ENCODE peak calls at places on chromosome 11, in ten cellular contexts. P is K562, E is sigmoid colon, M is esophagus muscularis mucosa, O is stomach, H is suprapubic skin, I is upper lobe of left lung, U is H1, J is SK-N-SH, Q is GM12878. R is an unnamed sample. For H3K4me1, the result is how much of the 10 kb centered on the place peaks cover.

GRCh38 chr11:101470414-101470813 is 113.4 kb downstream of the TRPC6 start:
- DNase-seq in I (no peak), O (no peak), M (no peak), Q (no peak), E (no peak), P (no peak), U (no peak), H (no peak), J (no peak), R (no peak)

GRCh38 chr11:129348813-129349212 is 26.8 kb upstream of the BARX2 start:
- DNase-seq in M (no peak), U (no peak), I (no peak), E (no peak), H (no peak), O (no peak), J (no peak), Q (no peak), P (no peak), R (no peak)

GRCh38 chr11:7638710-7639642 is 34.3 kb downstream of the CYB5R2 start:
- DNase-seq in O (peak), E (peak), P (no peak), U (no peak), Q (no peak), H (no peak), J (no peak), I (no peak), M (no peak), R (no peak)

GRCh38 chr11:86245369-86246292 is 1.1 kb downstream of the EED start:
- DNase-seq in E (no peak), M (peak), Q (no peak), U (no peak), J (peak), P (peak), O (no peak), I (peak), H (no peak), R (peak)

GRCh38 chr11:1656061-1656441 is 26.5 kb downstream of the KRTAP5-5 start:
- DNase-seq in U (no peak), Q (no peak), P (no peak), J (no peak), I (no peak), H (no peak), M (no peak), E (no peak), O (peak), R (no peak)

GRCh38 chr11:117998201-117998579 is 12.0 kb downstream of the IL10RA start:
- DNase-seq in O (no peak), U (no peak), E (no peak), Q (peak), M (no peak), P (no peak), I (no peak), H (no peak), J (no peak), R (no peak)

GRCh38 chr11:94185387-94186084 is 56.9 kb downstream of the PANX1 start:
- DNase-seq in U (no peak), M (peak), I (no peak), O (no peak), E (no peak), H (no peak), P (no peak), Q (no peak), J (no peak), R (no peak)

GRCh38 chr11:128548655-128549255 is 38.6 kb downstream of the ETS1 start:
- DNase-seq in H (peak), E (peak), P (no peak), I (peak), O (peak), J (peak), M (no peak), Q (no peak), U (no peak), R (peak)

GRCh38 chr11:12294613-12295012 is 82.8 kb upstream of the PARVA start:
- DNase-seq in Q (no peak), P (peak), M (no peak), U (no peak), I (no peak), E (no peak), J (no peak), H (no peak), O (peak), R (no peak)

GRCh38 chr11:12083380-12083779 is 27.0 kb upstream of the MICAL2 start:
- DNase-seq in M (no peak), P (peak), Q (no peak), E (no peak), J (no peak), O (no peak), H (peak), I (no peak), U (no peak), R (no peak)

GRCh38 chr11:85844439-85845051 is 10.6 kb upstream of the CCDC83 start:
- DNase-seq in J (no peak), Q (no peak), I (no peak), U (no peak), O (no peak), E (no peak), P (no peak), H (no peak), M (no peak), R (no peak)

GRCh38 chr11:74559934-74560309 is 32.5 kb upstream of the POLD3 start:
- DNase-seq in O (no peak), H (no peak), U (no peak), M (no peak), P (no peak), I (no peak), Q (no peak), E (no peak), J (no peak), R (no peak)

GRCh38 chr11:34251640-34251980 is 106.2 kb downstream of the ABTB2 start:
- DNase-seq in Q (no peak), I (no peak), U (no peak), H (no peak), O (no peak), E (no peak), P (no peak), J (no peak), M (no peak), R (no peak)

GRCh38 chr11:12696911-12697581 is 22.8 kb downstream of the TEAD1 start:
- DNase-seq in J (no peak), O (no peak), E (no peak), H (no peak), I (no peak), M (no peak), U (no peak), P (no peak), Q (no peak), R (no peak)

DNA sequence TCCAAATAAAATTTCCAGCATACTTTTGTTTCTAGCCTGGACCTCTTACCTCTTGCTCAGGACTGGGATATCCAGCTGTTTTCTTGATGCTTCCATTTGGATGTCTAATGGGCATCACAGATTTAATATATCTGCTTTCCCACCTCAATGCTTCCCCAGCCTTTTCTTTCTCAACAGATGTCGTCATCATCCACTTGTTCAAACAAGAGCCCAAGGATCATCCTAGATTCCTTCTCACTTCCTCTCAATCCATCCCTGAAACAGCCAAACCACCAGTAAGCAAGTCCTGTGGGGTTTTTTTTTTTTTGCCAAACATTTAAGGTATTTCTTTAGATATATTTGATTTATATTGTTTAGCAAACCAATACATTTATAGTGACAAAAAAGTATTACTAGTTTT is 12.5 kb downstream of the THY1 start:
- DNase-seq in P (no peak), M (no peak), H (no peak), E (no peak), J (no peak), Q (no peak), I (no peak), U (no peak), O (no peak), R (no peak)
- H3K4me1 ChIP-seq in P (under half), M (under half), H (under half), E (under half), J (under half), Q (under half), I (under half), U (under half), O (under half), R (under half)

GRCh38 chr11:77003954-77004353 is 30.2 kb upstream of the B3GNT6 start:
- DNase-seq in P (no peak), O (no peak), E (no peak), M (peak), H (no peak), U (no peak), J (no peak), I (no peak), Q (no peak), R (no peak)
- TF ChIP-seq EP300 in P (no peak), O (no peak), E (no peak), M (no peak), H (no peak), U (no peak), J (no peak), I (no peak), Q (no peak), R (no peak)

GRCh38 chr11:66366844-66367477 is 4.6 kb downstream of the SLC29A2 start:
- DNase-seq in J (no peak), O (no peak), H (no peak), M (no peak), I (no peak), Q (no peak), E (no peak), U (no peak), P (no peak), R (no peak)
- TF ChIP-seq POLR2AphosphoS5 in J (no peak), O (no peak), H (no peak), M (no peak), I (no peak), Q (no peak), E (no peak), U (peak), P (peak), R (no peak)

DNA sequence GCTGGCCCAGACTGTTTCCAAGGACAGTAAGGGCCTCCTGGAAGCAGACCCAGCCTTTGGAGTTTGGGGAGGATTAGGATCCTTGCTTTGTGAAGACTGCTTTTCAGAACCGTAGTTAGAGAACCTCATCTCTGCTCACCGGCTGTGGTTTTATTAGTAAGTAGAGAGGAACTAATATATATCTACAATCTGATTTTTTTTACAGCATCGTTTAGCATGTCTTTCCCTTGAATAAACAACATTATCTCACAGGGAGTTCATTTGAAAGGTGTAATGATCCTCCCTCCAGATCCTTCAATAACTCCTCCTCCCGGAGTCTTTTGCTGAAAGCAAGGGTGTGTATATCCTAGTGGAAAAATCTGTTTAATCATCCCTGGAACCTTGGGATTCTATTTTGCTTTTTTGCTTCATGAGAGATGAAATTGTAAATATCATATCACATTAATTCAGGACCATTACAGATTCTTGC is 132.7 kb downstream of the DBX1 start:
- DNase-seq in U (no peak), Q (no peak), O (no peak), E (no peak), H (no peak), I (no peak), M (no peak), J (no peak), P (no peak), R (no peak)
- H3K4me1 ChIP-seq in U (under half), Q (under half), O (under half), E (half or more), H (under half), I (under half), M (under half), J (under half), P (under half), R (under half)

GRCh38 chr11:72739240-72740059 is 12.8 kb downstream of the ARAP1 start:
- DNase-seq in M (no peak), Q (no peak), I (no peak), P (no peak), J (no peak), E (no peak), O (no peak), H (peak), U (no peak), R (no peak)

GRCh38 chr11:72741429-72741833 is 10.8 kb downstream of the ARAP1 start:
- DNase-seq in E (no peak), H (no peak), P (peak), O (no peak), Q (no peak), I (no peak), J (peak), M (no peak), U (no peak), R (peak)

GRCh38 chr11:72740060-72740424 is 12.2 kb downstream of the ARAP1 start:
- DNase-seq in I (no peak), P (no peak), E (no peak), J (no peak), U (no peak), H (no peak), M (no peak), Q (no peak), O (no peak), R (no peak)

GRCh38 chr11:72741849-72742521 is 10.2 kb downstream of the ARAP1 start:
- DNase-seq in Q (no peak), J (no peak), P (peak), O (no peak), M (no peak), E (no peak), U (no peak), H (no peak), I (no peak), R (no peak)

DNA sequence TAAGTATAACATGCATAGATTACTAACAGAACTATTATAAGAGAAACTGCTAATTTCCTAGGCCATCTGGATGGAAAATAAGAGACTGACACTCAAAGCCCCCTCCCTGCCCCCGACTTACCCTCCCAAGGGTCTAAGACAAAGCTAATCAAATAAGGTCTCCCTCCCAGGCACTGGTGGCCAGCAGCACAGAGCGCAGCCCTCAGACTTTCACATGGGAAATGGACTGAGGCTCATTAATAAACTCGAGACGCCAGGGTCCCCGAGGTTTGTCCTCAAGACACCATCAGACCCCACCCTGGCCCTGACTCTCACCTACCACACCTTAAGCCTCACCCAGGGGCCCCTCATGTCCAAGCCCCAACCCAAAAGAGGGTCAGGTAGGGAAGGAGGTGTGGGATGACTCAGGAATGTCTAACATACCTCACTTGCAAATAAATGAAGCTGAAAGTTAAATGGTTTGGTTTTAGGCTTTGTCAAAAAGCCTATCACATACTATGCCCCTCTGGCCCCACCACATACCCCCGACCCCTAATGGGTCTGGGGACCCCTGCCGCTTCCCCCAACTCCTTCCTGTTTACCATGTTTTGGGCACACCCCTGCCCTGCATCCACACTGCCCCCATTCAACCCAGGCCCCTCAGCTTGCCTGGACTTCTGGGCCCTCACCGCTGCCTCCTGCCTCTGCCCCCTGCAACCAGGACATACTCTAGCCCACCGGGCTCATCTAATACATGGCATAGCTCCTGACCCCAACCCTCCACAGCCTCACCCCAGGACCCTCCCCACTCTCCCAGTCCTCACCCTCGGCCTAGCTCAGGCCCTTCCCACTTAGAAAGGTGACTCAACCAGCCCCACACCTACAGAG is 11.4 kb downstream of the ARAP1 start:
- DNase-seq in E (no peak), I (no peak), O (no peak), U (no peak), J (no peak), Q (no peak), H (no peak), P (no peak), M (no peak), R (peak)
- TF ChIP-seq EP300 in E (no peak), I (no peak), O (no peak), U (no peak), J (no peak), Q (no peak), H (no peak), P (no peak), M (no peak), R (no peak)

GRCh38 chr11:47438721-47439120 is 10.2 kb downstream of the RAPSN start:
- DNase-seq in I (peak), M (no peak), U (no peak), H (no peak), E (no peak), O (no peak), J (no peak), Q (no peak), P (no peak), R (no peak)
- TF ChIP-seq POLR2AphosphoS5 in I (no peak), M (no peak), U (no peak), H (no peak), E (no peak), O (no peak), J (no peak), Q (no peak), P (no peak), R (no peak)

R was measured in transverse colon.